ENCODE peak calls at places on chromosome 16, in four cellular contexts. S is adrenal gland, H is caudate nucleus, L is IMR-90. V is an unnamed sample.

GRCh38 chr16:6629110-6629509 is 703.5 kb upstream of the RBFOX1 start:
- DNase-seq in S (no peak), H (no peak), L (no peak), V (no peak)

GRCh38 chr16:84823926-84824325 is 4.1 kb downstream of the CRISPLD2 start:
- DNase-seq in S (no peak), H (no peak), L (no peak), V (no peak)

GRCh38 chr16:23679274-23679985 is 741 bp downstream of the PLK1 start:
- DNase-seq in S (no peak), H (no peak), L (peak), V (no peak)

GRCh38 chr16:69410285-69410990 is 14.0 kb upstream of the CYB5B start:
- DNase-seq in S (peak), H (no peak), L (peak), V (no peak)

GRCh38 chr16:74842413-74842812 is 67.8 kb upstream of the FA2H start:
- DNase-seq in S (peak), H (no peak), L (no peak), V (no peak)

GRCh38 chr16:7763111-7763510 is 430.5 kb downstream of the RBFOX1 start:
- DNase-seq in S (no peak), H (no peak), L (no peak), V (no peak)

GRCh38 chr16:1651509-1652342 is 26.4 kb upstream of the JPT2 start:
- DNase-seq in S (no peak), H (no peak), L (peak), V (no peak)

GRCh38 chr16:58733248-58733670 is 857 bp downstream of the GOT2 start:
- DNase-seq in S (peak), H (no peak), L (peak), V (no peak)

GRCh38 chr16:31094088-31094423 is 541 bp downstream of the VKORC1 start:
- DNase-seq in S (no peak), H (peak), L (no peak), V (no peak)

GRCh38 chr16:62450291-62450690 is 414.1 kb upstream of the CDH8 start:
- DNase-seq in S (no peak), H (no peak), L (no peak), V (no peak)

GRCh38 chr16:73298562-73298961 is 250.6 kb upstream of the ZFHX3 start:
- DNase-seq in S (no peak), H (no peak), L (peak), V (no peak)

GRCh38 chr16:30005341-30006094 is 5.3 kb downstream of the DOC2A start:
- DNase-seq in S (peak), H (no peak), L (peak), V (no peak)

GRCh38 chr16:2905241-2905987 is 6.3 kb upstream of the FLYWCH1 start:
- DNase-seq in S (peak), H (peak), L (peak), V (peak)

GRCh38 chr16:69031877-69032301 is 73.6 kb upstream of the HAS3 start:
- DNase-seq in S (peak), H (no peak), L (no peak), V (no peak)

GRCh38 chr16:67449328-67449727 is 18.4 kb downstream of the HSD11B2 start:
- DNase-seq in S (peak), H (no peak), L (no peak), V (no peak)